ENCODE peak calls at places on chromosomes 11 and 22, in six cellular contexts. F is K562, E is GM12891, C is GM12878, N is HepG2, K is H1. X is an unnamed sample.

GRCh38 chr11:129223701-129224149 is 31.6 kb upstream of the ARHGAP32 start:
- DNase-seq in F (no peak), N (no peak), C (no peak), E (no peak), K (no peak), X (no peak)

GRCh38 chr11:86056262-86056911 is 12.5 kb downstream of the PICALM start:
- DNase-seq in K (no peak), C (no peak), N (no peak), E (no peak), F (no peak), X (no peak)

GRCh38 chr22:19880786-19881569 is 26.3 kb upstream of the GNB1L start:
- DNase-seq in K (peak), E (peak), N (peak), C (no peak), F (no peak), X (no peak)

GRCh38 chr11:44570411-44571155 is 5.1 kb downstream of the CD82 start:
- DNase-seq in C (no peak), N (no peak), E (no peak), K (no peak), F (no peak), X (no peak)

GRCh38 chr22:30223303-30223702 is 23.3 kb downstream of the LIF start:
- DNase-seq in C (no peak), F (no peak), N (no peak), K (no peak), E (no peak), X (no peak)

GRCh38 chr11:66686100-66686785 is 8.6 kb upstream of the RBM4B start:
- DNase-seq in C (no peak), E (no peak), N (no peak), F (no peak), K (no peak), X (no peak)

GRCh38 chr11:45725776-45726606 is 60.6 kb upstream of the CHST1 start:
- DNase-seq in K (no peak), F (no peak), C (no peak), E (no peak), N (no peak), X (no peak)

GRCh38 chr11:61353109-61354067 is 8.3 kb downstream of the CYB561A3 start:
- DNase-seq in N (no peak), C (no peak), E (no peak), F (no peak), K (no peak), X (no peak)

GRCh38 chr11:42870480-42870879 is 441.3 kb upstream of the API5 start:
- DNase-seq in N (no peak), K (no peak), F (no peak), E (no peak), C (no peak), X (no peak)

GRCh38 chr22:29992341-29993275 is 87.7 kb upstream of the HORMAD2 start:
- DNase-seq in N (peak), K (no peak), C (no peak), E (no peak), F (no peak), X (no peak)

GRCh38 chr11:62669420-62670161 is 1.9 kb upstream of the UQCC3 start:
- DNase-seq in E (no peak), F (no peak), C (no peak), N (peak), K (no peak), X (no peak)

GRCh38 chr22:39908737-39909136 is 7.9 kb downstream of the GRAP2 start:
- DNase-seq in F (peak), E (no peak), K (no peak), N (no peak), C (no peak), X (no peak)

GRCh38 chr22:36373258-36373579 is 14.5 kb downstream of the MYH9 start:
- DNase-seq in F (no peak), C (no peak), N (no peak), E (no peak), K (no peak), X (no peak)

GRCh38 chr11:17827006-17827405 is 92.4 kb downstream of the KCNC1 start:
- DNase-seq in E (no peak), F (no peak), C (no peak), K (no peak), N (peak), X (no peak)

GRCh38 chr11:46254135-46254491 is 23.3 kb upstream of the CREB3L1 start:
- DNase-seq in N (peak), C (no peak), F (no peak), K (no peak), E (no peak), X (no peak)

GRCh38 chr11:86570020-86570419 is 102.4 kb downstream of the ME3 start:
- DNase-seq in F (no peak), C (no peak), E (no peak), K (no peak), N (no peak), X (no peak)

GRCh38 chr11:76524919-76525318 is 80.1 kb downstream of the EMSY start:
- DNase-seq in E (no peak), C (no peak), K (no peak), N (peak), F (no peak), X (no peak)

GRCh38 chr11:124583827-124584226 is 14.0 kb downstream of the OR8A1 start:
- DNase-seq in C (no peak), E (no peak), F (no peak), K (no peak), N (no peak), X (no peak)

DNA sequence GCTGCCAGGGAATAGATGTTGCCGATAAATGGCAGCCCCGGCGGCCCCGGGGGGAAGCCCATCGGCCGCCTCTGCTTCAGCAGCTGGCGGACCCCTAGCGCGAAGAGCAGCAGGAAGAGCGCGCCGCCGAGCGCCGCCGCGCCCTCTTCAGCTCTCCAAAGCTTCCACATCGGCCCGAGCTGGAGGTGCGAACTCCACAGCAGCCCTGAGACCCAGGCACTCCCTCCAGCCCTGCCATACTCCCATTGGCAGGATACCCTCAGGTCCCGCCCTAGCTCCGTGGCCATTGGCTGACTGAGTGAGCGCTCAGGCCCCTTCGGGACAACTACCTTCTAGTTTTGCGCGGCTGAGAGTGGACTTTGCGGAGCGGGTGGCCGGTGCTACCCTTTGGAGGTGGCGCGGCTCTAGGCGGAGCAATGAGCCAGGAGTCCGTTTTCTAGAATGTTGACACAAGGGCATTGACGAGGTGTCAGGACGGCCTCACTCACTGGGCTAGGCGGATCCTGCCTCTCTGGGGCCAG is at the start of gene CYP2R1:
- DNase-seq in K (peak), E (peak), C (peak), F (peak), N (peak), X (peak)
- TF ChIP-seq POLR2AphosphoS5 in K (no peak), E (no peak), C (no peak), F (no peak), N (no peak), X (no peak)

GRCh38 chr11:116690623-116691022 is 82.2 kb downstream of the BUD13 start:
- DNase-seq in N (no peak), C (no peak), F (no peak), E (no peak), K (no peak), X (no peak)
- TF ChIP-seq TAF1 in N (no peak), C (no peak), F (no peak), E (no peak), K (no peak), X (no peak)

DNA sequence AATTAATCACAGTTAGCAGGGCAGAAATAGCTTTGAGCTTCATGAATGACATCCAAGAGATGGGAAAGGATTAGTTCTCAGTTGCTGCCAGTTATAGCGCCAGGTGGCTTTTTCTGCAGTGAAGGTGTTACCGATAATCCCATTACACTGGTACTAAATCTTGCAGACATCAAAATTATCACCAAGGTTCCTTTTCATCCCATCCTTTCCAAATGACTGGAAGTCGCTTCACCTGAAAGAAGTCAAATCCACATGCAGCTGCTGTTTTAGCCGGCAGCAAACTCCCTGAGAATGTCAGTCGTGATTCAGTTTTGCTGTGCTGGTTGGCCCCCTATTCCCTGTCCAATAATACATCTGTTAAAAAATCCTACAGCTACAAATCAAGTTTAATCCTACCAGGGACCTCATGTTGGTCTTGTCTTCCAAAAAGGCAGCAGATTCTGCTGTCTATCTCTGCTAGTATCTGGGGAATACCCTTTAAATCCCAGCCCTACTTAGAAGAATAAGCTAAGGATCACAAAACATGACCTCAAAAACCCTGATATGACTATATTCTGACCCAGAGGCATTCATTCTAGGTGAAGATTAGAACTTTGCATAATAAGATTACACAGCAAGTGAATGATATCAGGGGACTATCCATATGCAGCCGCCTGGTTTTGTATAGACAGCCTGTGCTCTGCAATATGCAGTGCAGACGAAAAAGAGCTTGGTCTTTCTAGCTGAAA is 31.7 kb downstream of the IMMP1L start:
- DNase-seq in K (no peak), E (no peak), N (no peak), C (no peak), F (no peak), X (no peak)
- TF ChIP-seq POLR2A in K (no peak), E (no peak), N (no peak), C (no peak), F (no peak), X (no peak)

GRCh38 chr11:117464778-117465177 is 137.1 kb downstream of the CEP164 start:
- DNase-seq in E (no peak), K (no peak), N (no peak), F (no peak), C (no peak), X (no peak)
- TF ChIP-seq POLR2AphosphoS5 in E (no peak), K (no peak), N (no peak), F (no peak), C (no peak), X (no peak)

GRCh38 chr11:27215471-27216267 is 147.3 kb downstream of the CCDC34 start:
- DNase-seq in F (no peak), C (no peak), N (no peak), K (no peak), E (no peak), X (no peak)
- TF ChIP-seq TAF1 in F (no peak), C (no peak), N (no peak), K (no peak), E (no peak), X (no peak)

X was measured in GM12892.